ENCODE peak calls at places on chromosome 11, in four cellular contexts. T is IMR-90, L is H9, I is mesendoderm. H is an unnamed sample.

GRCh38 chr11:43756575-43756974 is 76.0 kb downstream of the HSD17B12 start:
- DNase-seq in L (no peak), I (no peak), T (peak), H (no peak)

GRCh38 chr11:94170953-94171352 is 42.3 kb downstream of the PANX1 start:
- DNase-seq in L (no peak), T (no peak), I (no peak), H (no peak)

GRCh38 chr11:118889796-118890195 is 6.1 kb downstream of the CXCR5 start:
- DNase-seq in I (peak), L (no peak), T (no peak), H (no peak)

GRCh38 chr11:110305169-110306018 is 9.0 kb upstream of the RDX start:
- DNase-seq in I (no peak), T (no peak), L (no peak), H (no peak)

GRCh38 chr11:107859459-107860239 is 1.1 kb upstream of the SLC35F2 start:
- DNase-seq in I (no peak), T (no peak), L (peak), H (peak)

GRCh38 chr11:12276356-12276755 is 101.0 kb upstream of the PARVA start:
- DNase-seq in T (no peak), L (peak), I (no peak), H (no peak)

GRCh38 chr11:76207642-76208378 is 1.5 kb upstream of the WNT11 start:
- DNase-seq in L (peak), I (peak), T (peak), H (no peak)

GRCh38 chr11:93570759-93571413 is 27.7 kb upstream of the SMCO4 start:
- DNase-seq in L (no peak), I (peak), T (peak), H (no peak)

GRCh38 chr11:119153049-119153818 is 4.4 kb downstream of the ABCG4 start:
- DNase-seq in T (no peak), I (peak), L (peak), H (no peak)

GRCh38 chr11:61913699-61914395 is 3.5 kb downstream of the RAB3IL1 start:
- DNase-seq in I (no peak), L (no peak), T (no peak), H (no peak)

GRCh38 chr11:75771646-75772410 is 3.2 kb downstream of the DGAT2 start:
- DNase-seq in L (no peak), I (no peak), T (peak), H (no peak)

GRCh38 chr11:76744186-76745058 is 38.7 kb upstream of the TSKU start:
- DNase-seq in T (peak), L (no peak), I (no peak), H (no peak)

GRCh38 chr11:21911046-21911445 is 281.8 kb upstream of the ANO5 start:
- DNase-seq in I (no peak), T (no peak), L (no peak), H (no peak)

DNA sequence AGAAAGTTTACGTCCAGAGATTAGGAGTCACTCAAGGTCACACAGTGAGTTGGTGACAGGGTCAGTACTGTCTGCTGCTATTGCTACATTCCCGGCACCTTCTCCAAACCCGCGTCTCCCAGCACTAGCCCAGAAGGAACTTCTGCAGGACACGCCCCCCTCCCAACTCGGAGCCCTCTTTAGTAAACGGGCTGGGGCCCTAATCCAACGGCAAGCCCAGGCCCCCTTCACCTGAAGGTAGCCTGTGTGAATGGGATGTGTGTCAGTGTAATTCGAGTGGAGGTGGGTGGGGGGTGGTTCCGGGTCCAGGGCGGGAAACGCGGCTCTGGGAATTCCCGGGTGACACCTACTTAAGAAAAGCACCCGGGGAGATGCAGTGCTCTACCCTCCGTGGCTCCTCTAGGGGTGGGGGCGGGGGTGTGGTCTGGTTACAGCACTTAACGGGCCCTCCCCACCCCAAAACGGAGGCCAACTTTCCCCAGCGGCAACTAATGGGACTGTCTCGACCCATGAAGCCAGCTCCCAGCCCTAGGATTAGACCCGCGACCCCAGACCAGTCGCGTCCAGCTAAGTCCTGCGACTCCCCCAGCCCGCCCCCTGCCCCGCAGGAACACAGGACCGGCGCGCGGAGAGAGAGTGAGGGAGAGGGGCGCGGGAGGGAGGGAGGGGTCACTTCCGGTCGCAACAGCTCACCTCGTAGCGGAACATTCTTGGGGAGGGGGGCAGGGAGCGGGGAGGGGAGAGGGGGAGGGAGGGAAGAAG is 468 bp downstream of the PATL1 start:
- DNase-seq in T (peak), I (peak), L (peak), H (peak)
- H3K23ac ChIP-seq in T (peak), I (no peak), L (no peak), H (no peak)

GRCh38 chr11:13475091-13475490 is 12.1 kb upstream of the BTBD10 start:
- DNase-seq in L (no peak), I (no peak), T (no peak), H (no peak)
- H3K56ac ChIP-seq in L (no peak), I (no peak), T (no peak), H (no peak)

GRCh38 chr11:71331631-71332030 is 79.3 kb upstream of the SHANK2 start:
- DNase-seq in L (no peak), I (no peak), T (no peak), H (no peak)

GRCh38 chr11:71330996-71331395 is 78.6 kb upstream of the SHANK2 start:
- DNase-seq in L (no peak), T (no peak), I (no peak), H (no peak)

GRCh38 chr11:71329165-71329510 is 76.8 kb upstream of the SHANK2 start:
- DNase-seq in I (no peak), L (no peak), T (no peak), H (no peak)

GRCh38 chr11:71329731-71330130 is 77.4 kb upstream of the SHANK2 start:
- DNase-seq in L (no peak), T (no peak), I (no peak), H (no peak)

GRCh38 chr11:71330349-71330748 is 78.0 kb upstream of the SHANK2 start:
- DNase-seq in L (no peak), T (no peak), I (no peak), H (no peak)
- H3K23ac ChIP-seq in L (no peak), T (no peak), I (no peak), H (no peak)

GRCh38 chr11:70671083-70671482 is 272.8 kb downstream of the CTTN start:
- DNase-seq in T (no peak), I (peak), L (peak), H (no peak)

GRCh38 chr11:70670684-70671034 is 272.3 kb downstream of the CTTN start:
- DNase-seq in I (no peak), T (no peak), L (no peak), H (no peak)

GRCh38 chr11:70674605-70675004 is 276.3 kb downstream of the CTTN start:
- DNase-seq in I (no peak), T (no peak), L (no peak), H (no peak)

GRCh38 chr11:70671611-70672010 is 273.3 kb downstream of the CTTN start:
- DNase-seq in T (no peak), L (no peak), I (no peak), H (no peak)

DNA sequence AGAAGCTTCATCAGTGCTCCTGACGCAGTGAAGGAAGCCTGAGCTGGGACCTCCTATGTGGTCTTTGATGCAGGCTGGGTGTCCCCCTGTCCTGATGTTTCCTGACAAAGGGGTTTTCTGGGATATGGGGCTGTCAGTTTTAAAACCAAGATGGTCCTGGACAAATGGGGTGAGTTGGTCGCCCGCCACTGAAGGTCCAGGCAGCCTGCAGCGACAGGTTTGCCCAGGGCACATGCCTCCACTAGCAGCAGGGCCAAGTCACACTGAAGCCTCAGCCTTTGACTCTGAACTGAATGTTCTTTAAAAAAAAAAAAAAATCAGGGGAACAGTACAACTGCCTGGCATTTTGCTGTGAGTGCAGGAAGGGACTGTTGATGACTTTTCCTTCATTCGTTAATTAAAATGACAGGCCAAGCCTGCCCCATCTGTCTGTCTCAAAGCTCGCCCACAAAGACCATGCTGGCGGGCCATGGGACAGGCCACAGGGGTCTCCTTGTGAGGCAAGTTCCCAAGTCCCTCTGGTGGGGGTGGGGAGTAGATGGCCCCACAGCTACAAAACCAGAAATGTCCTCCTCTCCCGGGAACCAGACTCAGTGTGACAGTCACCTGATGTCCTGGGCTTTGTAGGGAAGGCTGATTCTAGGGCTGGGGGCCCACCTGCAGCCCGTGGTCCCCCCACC is 274.8 kb downstream of the CTTN start:
- DNase-seq in T (no peak), L (no peak), I (no peak), H (no peak)
- H3K56ac ChIP-seq in T (no peak), L (no peak), I (no peak), H (no peak)

DNA sequence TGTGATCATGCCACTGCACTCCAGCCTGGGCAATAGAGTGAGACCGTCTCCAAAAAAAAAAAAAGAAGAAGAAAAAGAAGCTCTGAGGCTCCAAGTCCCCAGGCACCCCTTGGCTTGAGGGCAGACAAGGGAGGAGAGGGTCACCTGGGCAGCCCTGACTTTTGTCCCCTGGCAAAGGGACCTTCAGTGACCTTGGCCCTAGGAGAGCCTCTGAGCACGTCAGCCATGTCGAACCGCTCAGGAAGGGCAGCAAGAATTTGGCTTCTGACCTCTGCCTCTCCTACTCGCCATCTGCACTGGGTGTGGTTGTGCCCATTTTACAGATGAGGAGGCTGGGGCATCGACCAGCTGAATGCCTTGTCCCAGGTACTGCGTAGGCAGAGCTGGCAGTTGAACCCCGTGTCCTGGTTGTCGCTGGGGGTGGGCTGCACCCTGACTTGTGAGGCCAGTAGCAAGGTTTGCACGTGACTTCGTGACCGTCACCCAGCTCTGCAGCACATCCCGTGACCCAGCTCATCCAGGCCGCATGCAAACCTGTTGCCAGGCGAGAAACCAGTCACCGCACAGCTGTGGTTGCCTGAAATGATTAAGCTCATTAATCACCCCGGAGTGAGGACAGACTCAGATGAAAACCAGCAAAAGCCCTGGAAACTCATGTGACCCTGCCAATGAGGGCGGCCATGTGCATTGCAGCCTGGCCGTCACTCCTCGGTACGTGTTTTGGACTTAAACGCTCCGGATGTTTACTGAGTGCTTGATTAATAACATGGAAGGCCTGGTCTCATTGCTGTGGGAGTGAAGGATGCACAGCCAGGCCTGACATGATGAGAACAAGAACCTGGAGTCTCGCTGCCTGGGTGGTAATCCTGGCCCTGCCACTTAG is 47.7 kb upstream of the PPP6R3 start:
- DNase-seq in I (no peak), L (no peak), T (peak), H (no peak)
- H3K23ac ChIP-seq in I (no peak), L (no peak), T (no peak), H (no peak)

DNA sequence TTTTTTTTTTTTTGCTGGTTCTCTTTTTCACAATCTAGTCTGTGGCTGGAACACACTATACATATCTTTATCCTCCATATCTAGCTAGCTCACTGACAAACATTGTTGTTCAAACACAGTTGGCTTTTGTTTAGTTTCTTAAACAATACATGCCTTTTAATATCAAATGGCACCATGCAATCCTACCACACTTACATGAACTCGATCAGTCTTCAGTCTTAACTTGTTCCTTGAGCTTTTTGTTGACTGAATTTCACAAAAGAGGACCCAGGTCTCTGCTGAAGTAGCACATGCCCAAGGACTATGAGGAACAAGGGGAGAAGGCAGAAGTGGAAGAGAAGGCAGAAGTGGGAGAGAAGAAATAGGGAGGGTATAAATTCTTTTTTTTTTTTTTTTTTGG is 25.5 kb downstream of the TMEM123 start:
- DNase-seq in L (no peak), I (no peak), T (no peak), H (no peak)
- H3K56ac ChIP-seq in L (no peak), I (no peak), T (no peak), H (no peak)

DNA sequence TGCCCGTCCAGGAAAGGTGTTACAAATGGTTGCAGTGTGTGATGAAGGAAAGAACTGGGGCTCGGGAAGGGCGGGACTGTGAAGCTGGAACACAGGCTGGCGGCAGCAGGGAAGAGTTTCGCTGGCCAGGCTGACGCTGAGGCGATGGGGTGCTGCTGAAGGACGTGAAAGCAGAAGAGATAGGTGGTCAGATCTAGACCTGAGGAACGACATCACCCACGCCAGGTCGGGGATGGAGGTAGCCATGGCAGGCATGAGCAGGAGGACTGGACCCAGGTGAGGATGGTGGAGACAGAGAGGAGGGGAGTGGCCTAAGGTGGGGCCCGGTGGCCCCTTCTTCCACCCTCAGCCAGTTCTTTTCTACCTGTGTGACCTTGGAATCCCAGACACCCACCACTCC is 9.1 kb downstream of the CDC42EP2 start:
- DNase-seq in T (no peak), L (no peak), I (no peak), H (no peak)
- H3K23ac ChIP-seq in T (no peak), L (no peak), I (no peak), H (no peak)

DNA sequence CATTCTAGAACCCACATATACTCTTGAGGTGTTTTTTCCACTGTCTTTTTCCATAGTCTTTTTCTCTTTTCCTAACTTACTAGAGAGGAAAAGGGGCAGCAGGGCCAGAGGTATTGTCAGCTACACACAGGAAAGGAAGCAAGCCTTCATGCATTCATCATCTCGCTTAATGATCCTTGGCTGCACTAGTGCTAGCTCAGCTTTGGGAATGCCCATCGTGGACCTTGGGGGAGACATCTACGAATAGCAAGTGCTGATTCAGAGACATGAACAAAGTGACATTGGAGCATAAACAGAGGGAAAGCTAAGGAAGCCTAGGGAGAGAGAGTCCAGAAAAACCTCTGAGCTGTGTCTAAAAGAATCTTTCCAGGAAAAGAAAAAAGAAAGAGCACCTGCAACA is 466.3 kb upstream of the ARHGAP42 start:
- DNase-seq in I (no peak), L (no peak), T (no peak), H (no peak)
- H3K56ac ChIP-seq in I (no peak), L (no peak), T (no peak), H (no peak)

GRCh38 chr11:67507891-67508485 is at the start of gene CDK2AP2:
- DNase-seq in T (peak), L (peak), I (peak), H (peak)
- H3K23ac ChIP-seq in T (no peak), L (no peak), I (peak), H (no peak)

GRCh38 chr11:27281276-27281675 is 81.7 kb downstream of the CCDC34 start:
- DNase-seq in L (no peak), I (no peak), T (no peak), H (no peak)
- H3K56ac ChIP-seq in L (no peak), I (peak), T (no peak), H (no peak)